ENCODE peak calls at places on chromosomes 11 and 22, in ten cellular contexts. One of them, this sample, is unnamed.

GRCh38 chr11:66934971-66935779 is 23.0 kb downstream of the PC start:
- DNase-seq in AG04450: no peak
- DNase-seq in glutamatergic neuron: no peak
- DNase-seq in GM10248: no peak
- DNase-seq in SK-N-SH: no peak
- DNase-seq in IMR-90: peak; percentile 73
- DNase-seq in GM13977: no peak
- DNase-seq in dorsolateral prefrontal cortex: no peak
- DNase-seq in MCF 10A: peak; percentile 77
- DNase-seq in AG09309: peak; percentile 83
- DNase-seq in this sample: peak; percentile 9

GRCh38 chr22:38308791-38309498 is 8.3 kb downstream of the CSNK1E start:
- DNase-seq in GM10248: no peak
- DNase-seq in AG09309: no peak
- DNase-seq in AG04450: no peak
- DNase-seq in IMR-90: no peak
- DNase-seq in MCF 10A: no peak
- DNase-seq in SK-N-SH: no peak
- DNase-seq in GM13977: no peak
- DNase-seq in dorsolateral prefrontal cortex: no peak
- DNase-seq in glutamatergic neuron: no peak
- DNase-seq in this sample: no peak

GRCh38 chr11:67438121-67438902 is 830 bp upstream of the PTPRCAP start:
- DNase-seq in SK-N-SH: no peak
- DNase-seq in IMR-90: no peak
- DNase-seq in dorsolateral prefrontal cortex: no peak
- DNase-seq in glutamatergic neuron: peak; percentile 49
- DNase-seq in MCF 10A: no peak
- DNase-seq in AG04450: no peak
- DNase-seq in GM10248: peak; percentile 66
- DNase-seq in GM13977: no peak
- DNase-seq in AG09309: no peak
- DNase-seq in this sample: no peak

GRCh38 chr11:120194166-120194565 is 16.7 kb upstream of the OAF start:
- DNase-seq in AG09309: no peak
- DNase-seq in MCF 10A: no peak
- DNase-seq in IMR-90: no peak
- DNase-seq in GM10248: no peak
- DNase-seq in glutamatergic neuron: no peak
- DNase-seq in SK-N-SH: no peak
- DNase-seq in AG04450: no peak
- DNase-seq in GM13977: no peak
- DNase-seq in dorsolateral prefrontal cortex: no peak
- DNase-seq in this sample: no peak

GRCh38 chr11:29534831-29535230 is 482.0 kb downstream of the KCNA4 start:
- DNase-seq in AG09309: no peak
- DNase-seq in GM10248: no peak
- DNase-seq in IMR-90: no peak
- DNase-seq in SK-N-SH: no peak
- DNase-seq in dorsolateral prefrontal cortex: no peak
- DNase-seq in glutamatergic neuron: no peak
- DNase-seq in GM13977: no peak
- DNase-seq in AG04450: no peak
- DNase-seq in MCF 10A: peak; percentile 8
- DNase-seq in this sample: peak; percentile 47

GRCh38 chr11:61659413-61660196 is 20.6 kb upstream of the DAGLA start:
- DNase-seq in SK-N-SH: no peak
- DNase-seq in IMR-90: no peak
- DNase-seq in glutamatergic neuron: no peak
- DNase-seq in dorsolateral prefrontal cortex: no peak
- DNase-seq in AG04450: no peak
- DNase-seq in MCF 10A: no peak
- DNase-seq in GM10248: no peak
- DNase-seq in GM13977: no peak
- DNase-seq in AG09309: no peak
- DNase-seq in this sample: no peak

GRCh38 chr11:34749666-34750659 is 129.1 kb downstream of the EHF start:
- DNase-seq in MCF 10A: peak; percentile 96
- DNase-seq in IMR-90: peak; percentile 68
- DNase-seq in GM10248: no peak
- DNase-seq in glutamatergic neuron: no peak
- DNase-seq in dorsolateral prefrontal cortex: no peak
- DNase-seq in SK-N-SH: no peak
- DNase-seq in GM13977: no peak
- DNase-seq in AG09309: peak; percentile 77
- DNase-seq in AG04450: peak; percentile 57
- DNase-seq in this sample: peak; percentile 86

GRCh38 chr22:50260801-50261614 is 475 bp downstream of the MAPK12 start:
- DNase-seq in GM10248: peak; percentile 73
- DNase-seq in glutamatergic neuron: peak; percentile 75
- DNase-seq in AG04450: no peak
- DNase-seq in IMR-90: peak; percentile 67
- DNase-seq in MCF 10A: peak; percentile 57
- DNase-seq in GM13977: peak; percentile 86
- DNase-seq in dorsolateral prefrontal cortex: peak; percentile 78
- DNase-seq in AG09309: no peak
- DNase-seq in SK-N-SH: peak; percentile 84
- DNase-seq in this sample: peak; percentile 73

GRCh38 chr11:65894034-65894591 is 3.6 kb downstream of the CCDC85B start:
- DNase-seq in dorsolateral prefrontal cortex: no peak
- DNase-seq in glutamatergic neuron: no peak
- DNase-seq in IMR-90: no peak
- DNase-seq in AG09309: no peak
- DNase-seq in SK-N-SH: no peak
- DNase-seq in GM13977: no peak
- DNase-seq in MCF 10A: no peak
- DNase-seq in AG04450: no peak
- DNase-seq in GM10248: no peak
- DNase-seq in this sample: no peak

GRCh38 chr11:123159146-123159857 is 35.7 kb downstream of the CLMP start:
- DNase-seq in AG09309: no peak
- DNase-seq in SK-N-SH: no peak
- DNase-seq in AG04450: no peak
- DNase-seq in GM10248: no peak
- DNase-seq in MCF 10A: peak; percentile 84
- DNase-seq in glutamatergic neuron: no peak
- DNase-seq in dorsolateral prefrontal cortex: no peak
- DNase-seq in GM13977: no peak
- DNase-seq in IMR-90: peak; percentile 47
- DNase-seq in this sample: peak; percentile 92

GRCh38 chr11:70860855-70861254 is 391.5 kb downstream of the SHANK2 start:
- DNase-seq in GM10248: no peak
- DNase-seq in AG09309: no peak
- DNase-seq in glutamatergic neuron: no peak
- DNase-seq in SK-N-SH: no peak
- DNase-seq in dorsolateral prefrontal cortex: no peak
- DNase-seq in AG04450: no peak
- DNase-seq in MCF 10A: no peak
- DNase-seq in IMR-90: no peak
- DNase-seq in GM13977: no peak
- DNase-seq in this sample: no peak

GRCh38 chr11:33674035-33674814 is 26.4 kb downstream of the C11orf91 start:
- DNase-seq in IMR-90: peak; percentile 86
- DNase-seq in AG04450: peak; percentile 53
- DNase-seq in dorsolateral prefrontal cortex: no peak
- DNase-seq in GM13977: no peak
- DNase-seq in AG09309: peak; percentile 67
- DNase-seq in SK-N-SH: no peak
- DNase-seq in GM10248: no peak
- DNase-seq in MCF 10A: no peak
- DNase-seq in glutamatergic neuron: no peak
- DNase-seq in this sample: no peak

GRCh38 chr11:17218403-17218802 is 10.6 kb upstream of the PIK3C2A start:
- DNase-seq in GM13977: no peak
- DNase-seq in IMR-90: no peak
- DNase-seq in dorsolateral prefrontal cortex: no peak
- DNase-seq in AG04450: no peak
- DNase-seq in AG09309: no peak
- DNase-seq in glutamatergic neuron: no peak
- DNase-seq in GM10248: no peak
- DNase-seq in SK-N-SH: no peak
- DNase-seq in MCF 10A: no peak
- DNase-seq in this sample: no peak

GRCh38 chr11:16596231-16596630 is 142.2 kb upstream of the C11orf58 start:
- DNase-seq in glutamatergic neuron: no peak
- DNase-seq in GM10248: no peak
- DNase-seq in AG09309: no peak
- DNase-seq in GM13977: no peak
- DNase-seq in dorsolateral prefrontal cortex: no peak
- DNase-seq in SK-N-SH: no peak
- DNase-seq in IMR-90: no peak
- DNase-seq in MCF 10A: no peak
- DNase-seq in AG04450: no peak
- DNase-seq in this sample: no peak

DNA sequence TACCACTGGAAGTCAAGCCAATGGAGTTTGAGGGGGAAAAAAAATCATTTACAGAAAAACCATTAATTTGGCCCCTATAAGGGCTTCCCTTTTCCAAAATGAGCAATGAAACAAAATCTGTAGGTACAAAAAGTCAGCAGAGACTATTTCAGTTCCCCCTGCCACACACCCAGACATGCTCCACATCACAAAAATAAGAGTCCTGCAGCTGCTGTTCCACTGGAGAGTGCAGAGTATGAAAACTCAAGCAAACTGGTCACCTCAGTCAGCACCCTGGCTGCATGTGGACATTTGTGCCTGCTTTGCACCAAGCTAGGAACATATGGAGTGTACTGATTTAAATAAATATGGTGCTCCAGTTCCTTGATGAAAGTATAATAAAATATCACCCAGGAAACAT is 15.1 kb downstream of the POU2AF1 start:
- DNase-seq in glutamatergic neuron: no peak
- DNase-seq in GM10248: no peak
- DNase-seq in MCF 10A: no peak
- DNase-seq in IMR-90: no peak
- DNase-seq in SK-N-SH: no peak
- DNase-seq in AG04450: no peak
- DNase-seq in GM13977: no peak
- DNase-seq in AG09309: no peak
- DNase-seq in dorsolateral prefrontal cortex: no peak
- DNase-seq in this sample: no peak
- TF ChIP-seq CTCF in glutamatergic neuron: no peak
- TF ChIP-seq CTCF in GM10248: no peak
- TF ChIP-seq CTCF in MCF 10A: no peak
- TF ChIP-seq CTCF in IMR-90: no peak
- TF ChIP-seq CTCF in SK-N-SH: no peak
- TF ChIP-seq CTCF in AG04450: no peak
- TF ChIP-seq CTCF in GM13977: no peak
- TF ChIP-seq CTCF in AG09309: no peak
- TF ChIP-seq CTCF in dorsolateral prefrontal cortex: no peak
- TF ChIP-seq CTCF in this sample: no peak

GRCh38 chr11:10654211-10655150 is 39.1 kb downstream of the IRAG1 start:
- DNase-seq in IMR-90: peak; percentile 67
- DNase-seq in AG09309: no peak
- DNase-seq in glutamatergic neuron: no peak
- DNase-seq in AG04450: no peak
- DNase-seq in MCF 10A: peak; percentile 80
- DNase-seq in dorsolateral prefrontal cortex: no peak
- DNase-seq in GM13977: peak; percentile 75
- DNase-seq in GM10248: peak; percentile 70
- DNase-seq in SK-N-SH: peak; percentile 66
- DNase-seq in this sample: peak; percentile 76
- TF ChIP-seq CTCF in IMR-90: peak; percentile 61
- TF ChIP-seq CTCF in AG09309: peak; percentile 65
- TF ChIP-seq CTCF in glutamatergic neuron: peak; percentile 69
- TF ChIP-seq CTCF in AG04450: peak; percentile 60
- TF ChIP-seq CTCF in MCF 10A: peak; percentile 87
- TF ChIP-seq CTCF in dorsolateral prefrontal cortex: peak; percentile 75
- TF ChIP-seq CTCF in GM13977: peak; percentile 68
- TF ChIP-seq CTCF in GM10248: peak; percentile 54
- TF ChIP-seq CTCF in SK-N-SH: peak; percentile 82
- TF ChIP-seq CTCF in this sample: peak; percentile 64

DNA sequence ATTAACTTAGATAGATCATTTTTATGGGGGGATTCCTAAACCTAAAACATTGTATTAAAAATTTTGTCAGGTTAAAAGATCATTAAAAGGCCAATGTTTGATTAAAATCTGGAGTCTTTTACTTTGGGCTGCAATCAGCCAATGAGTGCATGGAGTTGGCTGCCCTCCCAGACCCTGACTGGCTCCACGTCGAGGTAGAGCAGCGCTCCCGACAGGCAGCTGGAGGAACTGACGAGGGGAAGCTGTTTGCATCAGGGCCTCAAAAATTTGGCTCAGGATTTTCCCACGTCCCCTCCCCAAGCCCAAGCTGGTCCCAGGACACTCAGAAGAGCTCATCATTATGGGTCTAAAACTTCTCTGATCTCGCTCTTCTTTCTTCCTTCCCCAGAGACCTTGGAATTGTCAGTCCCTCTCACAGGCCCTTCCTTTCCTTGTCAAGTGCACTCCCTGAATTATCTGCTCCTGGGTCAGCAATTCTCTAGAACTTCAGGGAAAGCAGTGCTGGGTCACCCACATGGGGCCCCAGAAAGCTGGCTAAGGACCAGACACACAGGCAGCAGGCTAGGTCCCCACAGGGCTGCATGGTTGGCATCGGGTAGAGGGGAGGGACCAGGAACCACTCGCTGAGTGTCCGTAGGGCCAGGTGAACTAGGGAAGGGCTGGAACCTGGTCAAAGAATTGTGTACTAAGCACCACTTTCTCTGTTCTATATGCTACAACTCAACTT is 119.6 kb upstream of the IGLL5 start:
- DNase-seq in SK-N-SH: no peak
- DNase-seq in MCF 10A: peak; percentile 16
- DNase-seq in dorsolateral prefrontal cortex: no peak
- DNase-seq in GM10248: no peak
- DNase-seq in glutamatergic neuron: no peak
- DNase-seq in AG04450: no peak
- DNase-seq in AG09309: no peak
- DNase-seq in IMR-90: no peak
- DNase-seq in GM13977: no peak
- DNase-seq in this sample: no peak
- TF ChIP-seq CTCF in SK-N-SH: no peak
- TF ChIP-seq CTCF in MCF 10A: no peak
- TF ChIP-seq CTCF in dorsolateral prefrontal cortex: no peak
- TF ChIP-seq CTCF in GM10248: no peak
- TF ChIP-seq CTCF in glutamatergic neuron: peak; percentile 13
- TF ChIP-seq CTCF in AG04450: no peak
- TF ChIP-seq CTCF in AG09309: no peak
- TF ChIP-seq CTCF in IMR-90: no peak
- TF ChIP-seq CTCF in GM13977: no peak
- TF ChIP-seq CTCF in this sample: no peak

DNA sequence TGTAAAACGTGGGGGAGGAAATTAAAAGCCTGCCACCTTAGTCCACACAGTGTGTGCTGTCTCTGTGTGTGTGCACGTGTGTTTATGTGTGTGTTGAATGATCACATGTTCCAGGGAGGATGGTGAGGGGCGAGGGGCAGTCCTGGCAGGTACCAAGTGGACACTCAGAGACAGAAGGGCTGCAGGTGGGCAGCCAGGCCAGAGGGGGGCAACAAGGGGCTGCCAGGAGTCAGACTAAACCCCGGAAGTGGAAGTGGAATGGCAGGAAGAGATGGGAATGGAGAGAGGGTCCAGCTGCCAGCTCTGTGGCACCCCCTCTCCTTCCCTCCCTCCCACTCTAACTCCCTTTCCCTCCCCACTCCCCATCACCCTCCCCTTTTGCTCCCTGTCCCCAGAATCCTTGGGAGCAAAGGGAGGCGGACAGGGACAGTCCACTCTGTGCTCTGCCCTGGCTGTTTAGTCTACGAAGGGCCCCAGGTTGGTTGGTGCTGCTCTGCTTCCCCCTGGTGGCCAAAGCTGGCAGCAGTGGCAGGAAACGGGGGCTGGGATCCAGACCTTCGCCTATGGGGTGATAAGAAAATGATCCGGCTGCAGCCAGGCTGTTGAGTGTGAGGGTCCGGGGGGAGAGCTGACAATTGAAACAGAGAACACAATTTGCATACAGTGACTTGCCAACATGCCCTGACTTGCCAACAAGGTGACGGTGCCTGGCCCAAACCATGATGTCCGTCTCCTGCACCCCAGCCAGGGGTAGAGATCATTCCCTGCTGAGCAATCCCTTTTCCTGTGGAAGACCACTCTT is 24.4 kb downstream of the P2RY2 start:
- DNase-seq in IMR-90: peak; percentile 60
- DNase-seq in GM10248: peak; percentile 88
- DNase-seq in MCF 10A: peak; percentile 70
- DNase-seq in glutamatergic neuron: peak; percentile 91
- DNase-seq in AG09309: no peak
- DNase-seq in AG04450: peak; percentile 26
- DNase-seq in SK-N-SH: peak; percentile 88
- DNase-seq in GM13977: peak; percentile 87
- DNase-seq in dorsolateral prefrontal cortex: peak; percentile 47
- DNase-seq in this sample: peak; percentile 64
- TF ChIP-seq CTCF in IMR-90: peak; percentile 90
- TF ChIP-seq CTCF in GM10248: peak; percentile 86
- TF ChIP-seq CTCF in MCF 10A: peak; percentile 98
- TF ChIP-seq CTCF in glutamatergic neuron: peak; percentile 95
- TF ChIP-seq CTCF in AG09309: peak; percentile 98
- TF ChIP-seq CTCF in AG04450: peak; percentile 97
- TF ChIP-seq CTCF in SK-N-SH: peak; percentile 95
- TF ChIP-seq CTCF in GM13977: peak; percentile 97
- TF ChIP-seq CTCF in dorsolateral prefrontal cortex: peak; percentile 84
- TF ChIP-seq CTCF in this sample: peak; percentile 98